ENCODE peak calls at places on chromosomes 11 and 22, in seven cellular contexts. F is SK-N-SH, X is HCT116, I is K562, B is HepG2, D is H1, G is GM12878. M is an unnamed sample.

GRCh38 chr22:50314081-50314454 is 6.6 kb upstream of the PLXNB2 start:
- DNase-seq in F (peak), X (no peak), I (no peak), B (no peak), D (no peak), G (no peak), M (no peak)

GRCh38 chr22:41256898-41257260 is 16.1 kb upstream of the CHADL start:
- DNase-seq in F (no peak), X (no peak), I (no peak), B (no peak), D (no peak), G (no peak), M (no peak)

GRCh38 chr11:132504501-132505041 is 1027.7 kb downstream of the OPCML start:
- DNase-seq in F (no peak), X (no peak), I (no peak), B (no peak), D (no peak), G (no peak), M (no peak)

GRCh38 chr11:81497202-81497804 is 1236.4 kb downstream of the FAM181B start:
- DNase-seq in F (peak), X (peak), I (peak), B (peak), D (no peak), G (no peak), M (peak)

GRCh38 chr11:1844221-1845094 is 5.7 kb downstream of the TNNI2 start:
- DNase-seq in F (peak), X (no peak), I (peak), B (no peak), D (no peak), G (no peak), M (no peak)

GRCh38 chr11:9095421-9095820 is 4.0 kb upstream of the SCUBE2 start:
- DNase-seq in F (no peak), X (no peak), I (no peak), B (no peak), D (peak), G (no peak), M (no peak)

GRCh38 chr22:23533328-23533762 is 46.7 kb downstream of the IGLL1 start:
- DNase-seq in F (peak), X (no peak), I (peak), B (peak), D (peak), G (no peak), M (no peak)

GRCh38 chr11:129785383-129786111 is 30.1 kb upstream of the TMEM45B start:
- DNase-seq in F (peak), X (no peak), I (no peak), B (peak), D (no peak), G (no peak), M (no peak)

GRCh38 chr11:128198206-128198605 is 389.2 kb downstream of the ETS1 start:
- DNase-seq in F (no peak), X (no peak), I (no peak), B (no peak), D (no peak), G (no peak), M (no peak)

GRCh38 chr22:38267086-38267485 is 5.7 kb downstream of the TMEM184B start:
- DNase-seq in F (no peak), X (no peak), I (peak), B (no peak), D (no peak), G (no peak), M (no peak)

GRCh38 chr11:100748153-100748552 is 61.1 kb downstream of the ARHGAP42 start:
- DNase-seq in F (no peak), X (no peak), I (no peak), B (no peak), D (no peak), G (no peak), M (no peak)

GRCh38 chr11:125076378-125076945 is 13.4 kb downstream of the SLC37A2 start:
- DNase-seq in F (no peak), X (no peak), I (no peak), B (no peak), D (no peak), G (no peak), M (no peak)

GRCh38 chr11:106990322-106990721 is 28.0 kb downstream of the GUCY1A2 start:
- DNase-seq in F (no peak), X (no peak), I (no peak), B (no peak), D (no peak), G (no peak), M (no peak)

GRCh38 chr11:43503417-43503816 is 144.7 kb downstream of the TTC17 start:
- DNase-seq in F (no peak), X (no peak), I (no peak), B (no peak), D (peak), G (no peak), M (no peak)

GRCh38 chr11:102435688-102436087 is 16.9 kb downstream of the TMEM123 start:
- DNase-seq in F (no peak), X (no peak), I (no peak), B (no peak), D (no peak), G (no peak), M (no peak)

GRCh38 chr11:93370260-93370659 is 39.7 kb downstream of the DEUP1 start:
- DNase-seq in F (no peak), X (no peak), I (no peak), B (no peak), D (no peak), G (no peak), M (no peak)

GRCh38 chr22:40749829-40750228 is 69.3 kb downstream of the SLC25A17 start:
- DNase-seq in F (no peak), X (no peak), I (no peak), B (no peak), D (no peak), G (no peak), M (no peak)

GRCh38 chr11:88039512-88040496 is 135.4 kb downstream of the RAB38 start:
- DNase-seq in F (no peak), X (no peak), I (no peak), B (no peak), D (no peak), G (no peak), M (no peak)

GRCh38 chr11:115776916-115777315 is 272.7 kb upstream of the CADM1 start:
- DNase-seq in F (no peak), X (no peak), I (no peak), B (no peak), D (no peak), G (no peak), M (no peak)

GRCh38 chr11:15199693-15200092 is 85.0 kb downstream of the INSC start:
- DNase-seq in F (no peak), X (no peak), I (no peak), B (no peak), D (no peak), G (no peak), M (no peak)

GRCh38 chr11:16276251-16276650 is 80.1 kb downstream of the SOX6 start:
- DNase-seq in F (no peak), X (no peak), I (no peak), B (no peak), D (no peak), G (no peak), M (no peak)

GRCh38 chr22:23520875-23521441 is 59.1 kb downstream of the IGLL1 start:
- DNase-seq in F (peak), X (no peak), I (peak), B (peak), D (peak), G (no peak), M (no peak)

GRCh38 chr11:8356731-8357504 is 93.2 kb upstream of the LMO1 start:
- DNase-seq in F (no peak), X (no peak), I (no peak), B (no peak), D (no peak), G (no peak), M (no peak)

GRCh38 chr22:29550005-29550404 is 3.6 kb downstream of the THOC5 start:
- DNase-seq in F (no peak), X (no peak), I (no peak), B (no peak), D (no peak), G (no peak), M (no peak)

GRCh38 chr22:29559030-29559429 is 5.5 kb upstream of the THOC5 start:
- DNase-seq in F (no peak), X (no peak), I (no peak), B (no peak), D (no peak), G (no peak), M (no peak)

GRCh38 chr22:29559853-29560252 is 6.3 kb upstream of the THOC5 start:
- DNase-seq in F (no peak), X (no peak), I (no peak), B (no peak), D (no peak), G (no peak), M (no peak)

GRCh38 chr22:29553391-29554224 is at the start of gene THOC5:
- DNase-seq in F (peak), X (peak), I (peak), B (peak), D (peak), G (peak), M (peak)

DNA sequence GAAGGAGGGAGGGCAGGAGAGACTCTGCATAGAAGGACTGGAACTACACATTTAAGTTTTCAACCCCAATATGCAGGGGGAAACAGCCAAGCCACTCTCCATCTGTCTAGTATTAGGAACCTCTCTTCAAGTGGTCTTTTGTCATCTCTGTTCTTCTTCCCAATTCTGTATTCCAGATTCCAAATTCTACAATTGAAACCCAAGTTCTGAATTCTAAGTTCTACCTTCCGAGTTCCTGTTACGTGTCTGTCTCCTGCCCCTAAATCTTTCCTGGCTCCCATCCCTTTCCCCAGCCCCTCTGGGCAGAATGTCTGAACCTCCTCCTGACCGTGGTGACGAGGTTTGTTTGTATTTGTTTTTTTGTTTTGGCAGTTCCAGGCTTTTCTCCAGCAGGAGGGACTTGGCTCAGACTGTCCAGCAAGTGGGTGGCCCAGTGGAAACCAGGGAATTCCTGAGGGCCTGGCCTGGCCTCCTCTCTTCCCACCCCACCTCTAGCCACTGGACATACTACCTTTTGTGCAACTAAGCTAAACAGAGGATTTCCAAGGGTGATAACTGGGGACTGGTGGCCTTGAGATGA is 1.6 kb upstream of the THOC5 start:
- DNase-seq in F (no peak), X (no peak), I (no peak), B (no peak), D (no peak), G (no peak), M (no peak)
- TF ChIP-seq SIN3A in F (no peak), X (no peak), I (no peak), B (no peak), D (no peak), G (no peak), M (no peak)

GRCh38 chr11:70377645-70378044 is 20.7 kb upstream of the CTTN start:
- DNase-seq in F (no peak), X (no peak), I (no peak), B (no peak), D (no peak), G (no peak), M (no peak)
- TF ChIP-seq SIN3A in F (no peak), X (no peak), I (no peak), B (no peak), D (no peak), G (no peak), M (no peak)

GRCh38 chr11:46836431-46836830 is 9.6 kb downstream of the CKAP5 start:
- DNase-seq in F (no peak), X (no peak), I (no peak), B (no peak), D (no peak), G (no peak), M (no peak)
- TF ChIP-seq SIN3A in F (no peak), X (no peak), I (no peak), B (no peak), D (no peak), G (no peak), M (no peak)

GRCh38 chr11:59708537-59708936 is 5.1 kb downstream of the OR10V1 start:
- DNase-seq in F (no peak), X (no peak), I (no peak), B (no peak), D (no peak), G (no peak), M (no peak)
- TF ChIP-seq SIN3A in F (no peak), X (no peak), I (no peak), B (no peak), D (no peak), G (no peak), M (no peak)

DNA sequence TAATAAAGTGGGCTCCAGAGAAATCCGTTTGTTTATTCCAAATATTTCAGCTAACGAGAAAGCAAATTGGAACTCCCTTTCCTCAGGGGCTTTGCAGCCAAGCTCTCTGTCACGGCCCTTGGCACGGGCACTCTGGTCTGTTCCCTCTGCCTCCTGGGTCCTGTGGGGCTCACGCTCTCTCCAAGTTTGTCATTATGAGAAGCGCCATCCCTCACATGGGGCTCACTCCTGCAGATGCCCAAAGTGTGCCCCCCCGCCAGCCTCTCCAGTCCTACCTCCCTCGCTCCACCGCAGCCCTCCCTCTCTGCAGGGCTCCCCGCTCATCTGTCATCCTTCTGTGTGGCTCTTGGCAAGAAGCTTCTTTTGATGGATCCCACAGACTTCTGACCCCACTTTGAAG is 125.3 kb upstream of the POU2AF2 start:
- DNase-seq in F (no peak), X (no peak), I (no peak), B (no peak), D (no peak), G (no peak), M (no peak)
- TF ChIP-seq SIN3A in F (no peak), X (no peak), I (no peak), B (no peak), D (no peak), G (no peak), M (no peak)

DNA sequence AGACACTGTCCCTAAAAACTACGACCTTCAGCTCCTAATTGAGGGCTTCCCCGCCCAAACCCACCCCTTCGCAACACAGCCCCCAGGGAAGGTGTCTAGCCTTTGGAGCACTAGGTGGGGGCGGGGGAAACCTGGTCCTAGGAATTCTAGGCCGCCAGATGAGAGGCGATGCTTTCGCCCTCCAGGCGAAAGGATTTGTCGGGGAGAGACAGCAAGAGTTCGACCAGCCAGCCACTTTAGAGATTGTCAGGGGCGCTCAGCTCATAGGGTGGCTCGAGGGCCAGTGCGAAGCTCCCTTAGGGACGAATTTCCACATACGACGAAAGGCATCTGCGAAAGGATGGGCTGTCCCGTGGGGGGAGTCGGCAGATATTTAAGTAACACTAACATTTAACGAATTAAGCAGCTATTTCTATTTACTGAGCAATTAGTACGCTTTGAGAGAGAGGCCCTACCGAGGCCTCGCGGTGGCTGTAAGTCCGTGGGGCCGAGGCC is 5.3 kb downstream of the CD248 start:
- DNase-seq in F (no peak), X (no peak), I (no peak), B (no peak), D (no peak), G (no peak), M (no peak)
- TF ChIP-seq SIN3A in F (no peak), X (no peak), I (no peak), B (no peak), D (no peak), G (no peak), M (no peak)

GRCh38 chr22:39417641-39418040 is 18.1 kb downstream of the TAB1 start:
- DNase-seq in F (no peak), X (no peak), I (no peak), B (no peak), D (no peak), G (no peak), M (no peak)

GRCh38 chr22:39416319-39416718 is 16.7 kb downstream of the TAB1 start:
- DNase-seq in F (no peak), X (no peak), I (no peak), B (no peak), D (no peak), G (no peak), M (no peak)

GRCh38 chr22:39419096-39419495 is 19.5 kb downstream of the TAB1 start:
- DNase-seq in F (no peak), X (no peak), I (no peak), B (no peak), D (no peak), G (no peak), M (no peak)

GRCh38 chr22:39419911-39420310 is 20.3 kb downstream of the TAB1 start:
- DNase-seq in F (no peak), X (no peak), I (no peak), B (no peak), D (no peak), G (no peak), M (no peak)

DNA sequence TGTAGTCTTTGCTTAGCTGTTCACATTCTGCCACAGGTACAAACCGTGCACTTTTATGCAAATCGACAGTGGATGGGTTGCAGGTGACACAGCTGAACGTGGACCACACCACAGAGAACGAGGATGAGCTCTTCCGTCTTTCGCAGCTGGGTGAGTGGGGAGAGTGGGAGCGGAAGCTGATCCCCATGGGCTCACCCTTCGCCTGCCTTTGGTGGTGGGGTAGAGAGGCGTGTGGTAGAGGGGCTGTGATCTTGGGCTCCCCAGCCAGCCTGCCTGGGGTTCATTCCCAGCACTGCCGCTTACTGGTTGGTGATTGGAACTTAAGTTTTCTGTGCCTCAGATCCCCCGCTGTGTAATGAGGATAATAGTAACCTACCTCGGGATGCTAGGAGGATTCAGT is 19.1 kb downstream of the TAB1 start:
- DNase-seq in F (no peak), X (no peak), I (no peak), B (no peak), D (no peak), G (no peak), M (no peak)
- TF ChIP-seq SIN3A in F (no peak), X (no peak), I (no peak), B (no peak), D (no peak), G (no peak), M (no peak)

DNA sequence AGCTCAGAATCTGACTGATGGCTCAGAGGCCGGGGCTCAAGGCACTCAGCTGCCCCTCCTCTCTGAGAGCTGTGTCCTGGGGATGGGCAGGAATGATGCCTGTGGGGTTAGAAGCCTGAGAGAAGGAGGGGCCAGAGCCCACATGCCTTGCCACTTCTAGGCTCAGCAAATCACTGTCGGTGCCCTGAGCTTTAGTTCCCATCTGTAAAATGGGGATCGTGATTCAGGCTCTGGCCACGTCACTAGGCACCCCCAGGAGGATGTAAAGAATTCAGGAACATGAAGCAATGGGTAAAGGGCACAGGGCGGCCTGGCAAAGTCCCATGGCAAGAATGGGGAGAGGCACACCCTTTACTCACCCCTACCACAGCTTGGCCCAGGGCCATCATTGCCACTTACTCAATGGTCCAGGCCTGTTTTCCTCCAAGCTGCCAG is 3.5 kb upstream of the CDC42EP2 start:
- DNase-seq in F (no peak), X (no peak), I (no peak), B (no peak), D (no peak), G (no peak), M (no peak)
- TF ChIP-seq SIN3A in F (no peak), X (no peak), I (no peak), B (no peak), D (no peak), G (no peak), M (no peak)

DNA sequence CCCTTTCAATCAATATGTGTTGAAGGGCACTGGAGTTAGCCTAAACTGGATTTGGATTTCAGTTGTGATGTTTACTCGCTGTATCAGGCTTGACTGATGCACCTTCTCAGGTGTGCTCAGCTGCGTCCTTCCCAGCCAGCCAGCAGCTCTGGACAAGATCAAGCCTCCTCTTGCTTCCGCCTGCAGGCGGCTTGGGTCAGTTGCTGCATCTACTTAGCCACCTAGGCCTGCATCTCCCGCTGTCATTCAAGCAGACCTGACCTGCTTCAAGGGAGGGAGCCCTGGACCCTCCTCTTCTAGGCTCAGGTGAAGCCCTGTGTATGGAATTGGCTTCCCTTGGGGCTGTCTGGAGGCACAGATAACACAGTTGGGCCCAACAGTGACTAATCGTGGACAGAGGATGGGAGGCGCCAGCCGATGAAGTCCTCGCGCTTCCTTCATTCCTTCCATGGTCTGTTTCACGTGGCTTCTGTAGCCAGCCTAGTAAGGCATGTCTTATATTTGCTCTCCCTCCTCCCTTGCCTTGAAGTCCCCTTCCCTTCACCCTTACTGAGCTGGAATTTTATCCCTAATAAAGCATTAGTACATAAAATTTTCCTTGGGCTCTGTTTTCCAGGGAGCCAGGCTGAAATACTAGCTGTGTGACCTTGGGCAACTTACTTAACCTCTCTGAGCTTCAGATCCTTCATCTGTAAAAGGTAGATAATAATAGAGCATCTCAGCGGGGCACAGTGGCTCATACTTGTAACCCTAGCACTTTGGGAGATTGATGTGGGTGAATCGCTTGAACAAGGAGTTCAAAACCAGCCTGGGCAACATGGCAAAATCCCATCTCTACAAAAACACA is 2.1 kb upstream of the LHFPL7 start:
- DNase-seq in F (no peak), X (no peak), I (no peak), B (no peak), D (no peak), G (no peak), M (no peak)
- TF ChIP-seq SIN3A in F (no peak), X (no peak), I (no peak), B (no peak), D (no peak), G (no peak), M (no peak)

M was measured in Panc1.